ENCODE peak calls at places on chromosomes 5 and 9, in five cellular contexts. N is DMS153; E is COR-L47; F is colonic mucosa; C is activated CD4-positive, alpha-beta memory T cell treated with anti-CD3 and anti-CD28 coated beads, Interleukin-2, amount 10 ng/mL, durations not matched to agents 7 days and 5 days. K is an unnamed sample.

GRCh38 chr5:176675676-176676360 is 28.5 kb downstream of the TSPAN17 start:
- DNase-seq in N (no peak), E (no peak), F (no peak), C (no peak), K (no peak)

GRCh38 chr9:31519011-31519410 is 865.4 kb upstream of the ACO1 start:
- DNase-seq in N (no peak), E (no peak), F (no peak), C (no peak), K (no peak)

GRCh38 chr9:87088621-87089020 is 141.3 kb upstream of the GAS1 start:
- DNase-seq in N (no peak), E (no peak), F (no peak), C (no peak), K (no peak)

GRCh38 chr5:141613344-141613743 is 5.5 kb downstream of the DIAPH1 start:
- DNase-seq in N (no peak), E (no peak), F (no peak), C (no peak), K (no peak)

GRCh38 chr9:105976257-105976656 is 281.9 kb downstream of the TMEM38B start:
- DNase-seq in N (no peak), E (no peak), F (no peak), C (no peak), K (no peak)

GRCh38 chr5:82046268-82046621 is 74.4 kb downstream of the ATG10 start:
- DNase-seq in N (no peak), E (no peak), F (no peak), C (no peak), K (no peak)

GRCh38 chr5:149172261-149172660 is 31.0 kb downstream of the ABLIM3 start:
- DNase-seq in N (no peak), E (no peak), F (no peak), C (peak), K (no peak)

GRCh38 chr5:142627371-142628217 is 58.3 kb downstream of the FGF1 start:
- DNase-seq in N (no peak), E (no peak), F (no peak), C (no peak), K (no peak)

GRCh38 chr9:759983-760715 is 81.3 kb upstream of the DMRT1 start:
- DNase-seq in N (no peak), E (no peak), F (no peak), C (no peak), K (no peak)

GRCh38 chr5:78647411-78647818 is 1.2 kb downstream of the LHFPL2 start:
- DNase-seq in N (no peak), E (no peak), F (peak), C (no peak), K (no peak)

GRCh38 chr9:80615964-80616363 is 1044.2 kb downstream of the TLE4 start:
- DNase-seq in N (no peak), E (no peak), F (no peak), C (no peak), K (no peak)

GRCh38 chr9:87556039-87556438 is 58.4 kb downstream of the DAPK1 start:
- DNase-seq in N (peak), E (no peak), F (no peak), C (no peak), K (peak)

GRCh38 chr5:41794478-41794877 is 75.7 kb downstream of the OXCT1 start:
- DNase-seq in N (no peak), E (no peak), F (no peak), C (no peak), K (no peak)

GRCh38 chr9:99878651-99879050 is 27.8 kb upstream of the STX17 start:
- DNase-seq in N (no peak), E (no peak), F (no peak), C (no peak), K (no peak)

GRCh38 chr9:129111762-129112151 is 542 bp downstream of the PTPA start:
- DNase-seq in N (no peak), E (peak), F (peak), C (peak), K (peak)

GRCh38 chr5:123754903-123755302 is 242.9 kb downstream of the CSNK1G3 start:
- DNase-seq in N (no peak), E (no peak), F (no peak), C (no peak), K (peak)

GRCh38 chr5:160616712-160617497 is 195.2 kb downstream of the PTTG1 start:
- DNase-seq in N (no peak), E (no peak), F (no peak), C (no peak), K (no peak)

GRCh38 chr9:127566351-127567001 is 45.6 kb upstream of the STXBP1 start:
- DNase-seq in N (no peak), E (no peak), F (peak), C (no peak), K (no peak)

GRCh38 chr9:88411471-88411870 is 23.2 kb downstream of the SPIN1 start:
- DNase-seq in N (no peak), E (no peak), F (no peak), C (no peak), K (no peak)

GRCh38 chr9:125843646-125844045 is 96.5 kb downstream of the PBX3 start:
- DNase-seq in N (no peak), E (no peak), F (no peak), C (no peak), K (peak)

GRCh38 chr5:175796536-175797499 is 74.6 kb upstream of the CPLX2 start:
- DNase-seq in N (no peak), E (peak), F (peak), C (peak), K (peak)

GRCh38 chr5:59301727-59302126 is 591.8 kb downstream of the PDE4D start:
- DNase-seq in N (no peak), E (no peak), F (no peak), C (no peak), K (no peak)

GRCh38 chr5:116567100-116567499 is 7.5 kb downstream of the SEMA6A start:
- DNase-seq in N (no peak), E (no peak), F (no peak), C (no peak), K (no peak)

GRCh38 chr9:98453589-98454311 is 198.3 kb upstream of the TBC1D2 start:
- DNase-seq in N (no peak), E (no peak), F (no peak), C (no peak), K (no peak)

GRCh38 chr5:154771383-154771901 is 16.3 kb downstream of the LARP1 start:
- DNase-seq in N (no peak), E (no peak), F (no peak), C (no peak), K (no peak)

GRCh38 chr5:176792584-176793342 is 17.6 kb upstream of the UNC5A start:
- DNase-seq in N (no peak), E (peak), F (no peak), C (no peak), K (peak)

GRCh38 chr5:51386916-51387853 is 3.9 kb downstream of the ISL1 start:
- DNase-seq in N (peak), E (peak), F (no peak), C (no peak), K (no peak)

GRCh38 chr5:78757269-78758053 is 108.9 kb upstream of the LHFPL2 start:
- DNase-seq in N (no peak), E (no peak), F (no peak), C (no peak), K (no peak)

GRCh38 chr5:173625686-173626500 is 9.4 kb upstream of the BOD1 start:
- DNase-seq in N (no peak), E (no peak), F (no peak), C (no peak), K (no peak)

GRCh38 chr5:177477701-177478477 is 4.5 kb upstream of the DBN1 start:
- DNase-seq in N (no peak), E (no peak), F (no peak), C (no peak), K (no peak)

GRCh38 chr5:115992848-115993350 is 30.6 kb downstream of the LVRN start:
- DNase-seq in N (no peak), E (no peak), F (no peak), C (no peak), K (no peak)